ENCODE peak calls at places on chromosomes 4 and X, in five cellular contexts. D is activated naive CD8-positive, alpha-beta T cell treated with anti-CD3 and anti-CD28 coated beads, Interleukin-2, amount 50 U/mL, for 24 hours; K is midbrain; Y is iPS-NIHi11; V is amniotic stem cell. M is an unnamed sample.

GRCh38 chr4:8383451-8384160 is 56.9 kb downstream of the ACOX3 start:
- DNase-seq in D (no peak), K (no peak), Y (no peak), V (no peak), M (no peak)

GRCh38 chrX:48833531-48834138 is 1.8 kb downstream of the PCSK1N start:
- DNase-seq in D (no peak), K (peak; percentile 0), Y (no peak), V (no peak), M (no peak)

GRCh38 chr4:25528391-25528790 is 127.3 kb upstream of the SLC34A2 start:
- DNase-seq in D (no peak), K (no peak), Y (no peak), V (no peak), M (no peak)

GRCh38 chr4:85391568-85392410 is 83.2 kb upstream of the ARHGAP24 start:
- DNase-seq in D (no peak), K (no peak), Y (no peak), V (no peak), M (no peak)

GRCh38 chr4:87491436-87491835 is 37.7 kb downstream of the SPARCL1 start:
- DNase-seq in D (no peak), K (no peak), Y (no peak), V (no peak), M (no peak)

GRCh38 chr4:176306837-176307590 is 12.8 kb upstream of the SPCS3 start:
- DNase-seq in D (no peak), K (no peak), Y (no peak), V (no peak), M (no peak)

GRCh38 chr4:155319506-155319905 is 57.3 kb downstream of the MAP9 start:
- DNase-seq in D (no peak), K (no peak), Y (no peak), V (no peak), M (no peak)

GRCh38 chr4:168569066-168569908 is 72.4 kb downstream of the PALLD start:
- DNase-seq in D (no peak), K (no peak), Y (no peak), V (no peak), M (no peak)

GRCh38 chrX:84187501-84188319 is at the start of gene RPS6KA6:
- DNase-seq in D (peak; percentile 2), K (no peak), Y (peak; percentile 25), V (no peak), M (no peak)

GRCh38 chrX:116379854-116380253 is 56.6 kb upstream of the SLC6A14 start:
- DNase-seq in D (no peak), K (no peak), Y (no peak), V (no peak), M (no peak)

GRCh38 chrX:110123331-110123782 is 120.4 kb downstream of the TMEM164 start:
- DNase-seq in D (no peak), K (no peak), Y (no peak), V (no peak), M (no peak)

M was measured in naive thymus-derived CD4-positive, alpha-beta T cell.